ENCODE peak calls at places on chromosome 17, in four cellular contexts. F is HFFc6, E is upper lobe of right lung, K is colonic mucosa. I is an unnamed sample.

GRCh38 chr17:49431743-49432142 is 17.1 kb upstream of the PHB1 start:
- DNase-seq in F (no peak), E (no peak), K (no peak), I (no peak)

GRCh38 chr17:14428640-14429029 is 127.8 kb downstream of the HS3ST3B1 start:
- DNase-seq in F (no peak), E (no peak), K (no peak), I (no peak)

GRCh38 chr17:38598536-38598935 is 7.2 kb downstream of the SRCIN1 start:
- DNase-seq in F (peak), E (no peak), K (peak), I (peak)

GRCh38 chr17:9290226-9290613 is 268.9 kb downstream of the NTN1 start:
- DNase-seq in F (no peak), E (no peak), K (no peak), I (no peak)

GRCh38 chr17:57397402-57397801 is 141.1 kb downstream of the MSI2 start:
- DNase-seq in F (no peak), E (no peak), K (no peak), I (no peak)

GRCh38 chr17:37700881-37701280 is 44.0 kb downstream of the HNF1B start:
- DNase-seq in F (no peak), E (no peak), K (no peak), I (no peak)

GRCh38 chr17:7987112-7987893 is 15.1 kb upstream of the GUCY2D start:
- DNase-seq in F (no peak), E (no peak), K (no peak), I (no peak)

GRCh38 chr17:46736100-46736499 is 82.4 kb downstream of the WNT3 start:
- DNase-seq in F (no peak), E (no peak), K (no peak), I (no peak)

GRCh38 chr17:1940810-1941185 is 84.3 kb downstream of the RTN4RL1 start:
- DNase-seq in F (no peak), E (no peak), K (no peak), I (no peak)

GRCh38 chr17:78736526-78737079 is 45.5 kb downstream of the CYTH1 start:
- DNase-seq in F (no peak), E (peak), K (peak), I (no peak)

GRCh38 chr17:39325528-39326240 is 75.7 kb downstream of the FBXL20 start:
- DNase-seq in F (no peak), E (no peak), K (no peak), I (no peak)

GRCh38 chr17:46772013-46772878 is 46.2 kb downstream of the WNT3 start:
- DNase-seq in F (no peak), E (peak), K (peak), I (no peak)

GRCh38 chr17:40071720-40072480 is 9.1 kb downstream of the THRA start:
- DNase-seq in F (no peak), E (peak), K (peak), I (no peak)

GRCh38 chr17:42276609-42277341 is 584 bp upstream of the STAT5B start:
- DNase-seq in F (peak), E (peak), K (peak), I (peak)

GRCh38 chr17:74815671-74816370 is 39.7 kb upstream of the NAT9 start:
- DNase-seq in F (no peak), E (no peak), K (no peak), I (no peak)
- TF ChIP-seq CTCF in F (peak), E (no peak), K (no peak), I (peak)

GRCh38 chr17:30378191-30378796 is 433 bp upstream of the CPD start:
- DNase-seq in F (no peak), E (peak), K (peak), I (no peak)

GRCh38 chr17:30379303-30380105 is 777 bp downstream of the CPD start:
- DNase-seq in F (no peak), E (peak), K (peak), I (no peak)

GRCh38 chr17:30380106-30380420 is 1.3 kb downstream of the CPD start:
- DNase-seq in F (peak), E (no peak), K (no peak), I (peak)

GRCh38 chr17:30377574-30377973 is 1.2 kb upstream of the CPD start:
- DNase-seq in F (no peak), E (no peak), K (no peak), I (no peak)

GRCh38 chr17:30378797-30379302 is at the start of gene CPD:
- DNase-seq in F (peak), E (peak), K (peak), I (peak)
- TF ChIP-seq CTCF in F (peak), E (no peak), K (no peak), I (no peak)

GRCh38 chr17:44324092-44324570 is 492 bp downstream of the SLC25A39 start:
- DNase-seq in F (no peak), E (peak), K (no peak), I (no peak)
- TF ChIP-seq CTCF in F (no peak), E (no peak), K (no peak), I (no peak)

GRCh38 chr17:11803635-11804034 is 193.6 kb downstream of the ZNF18 start:
- DNase-seq in F (no peak), E (no peak), K (no peak), I (no peak)

GRCh38 chr17:11803226-11803625 is 194.0 kb downstream of the ZNF18 start:
- DNase-seq in F (no peak), E (no peak), K (no peak), I (no peak)

GRCh38 chr17:11795906-11796305 is 197.6 kb downstream of the DNAH9 start:
- DNase-seq in F (no peak), E (no peak), K (no peak), I (no peak)

DNA sequence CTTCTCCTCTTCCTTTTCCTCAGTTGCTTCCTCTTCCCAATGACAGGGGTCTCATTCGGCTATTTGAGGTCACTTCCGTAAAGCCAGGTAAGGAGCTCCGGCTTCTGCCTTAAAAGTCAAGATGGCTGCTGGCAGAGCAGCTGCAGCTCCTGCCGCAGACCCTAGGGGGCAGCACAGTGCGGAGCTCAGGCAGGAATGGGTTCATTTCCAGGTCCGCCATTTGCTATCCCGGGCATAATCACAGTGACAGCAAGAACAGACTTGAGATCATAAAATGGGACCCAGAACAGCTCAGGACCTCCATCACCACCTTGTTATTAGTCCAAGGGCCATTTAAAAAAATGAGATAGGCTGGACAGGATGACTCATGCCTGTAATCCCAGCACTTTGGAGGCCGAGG is 199.5 kb downstream of the ZNF18 start:
- DNase-seq in F (no peak), E (no peak), K (no peak), I (no peak)
- TF ChIP-seq CTCF in F (peak), E (no peak), K (no peak), I (no peak)

GRCh38 chr17:6712058-6712853 is 913 bp downstream of the SLC13A5 start:
- DNase-seq in F (no peak), E (no peak), K (no peak), I (peak)

GRCh38 chr17:6713918-6714271 is 726 bp upstream of the SLC13A5 start:
- DNase-seq in F (no peak), E (no peak), K (no peak), I (no peak)

GRCh38 chr17:6714315-6714874 is 1.2 kb upstream of the SLC13A5 start:
- DNase-seq in F (no peak), E (no peak), K (no peak), I (no peak)

GRCh38 chr17:6712854-6713129 is 377 bp downstream of the SLC13A5 start:
- DNase-seq in F (no peak), E (no peak), K (no peak), I (no peak)

GRCh38 chr17:6713130-6713917 is at the start of gene SLC13A5:
- DNase-seq in F (no peak), E (no peak), K (no peak), I (no peak)
- TF ChIP-seq CTCF in F (peak), E (peak), K (no peak), I (peak)

GRCh38 chr17:76528528-76529223 is 8.8 kb downstream of the CYGB start:
- DNase-seq in F (no peak), E (no peak), K (no peak), I (no peak)
- TF ChIP-seq CTCF in F (peak), E (peak), K (no peak), I (no peak)

GRCh38 chr17:58409432-58409831 is 7.9 kb downstream of the RNF43 start:
- DNase-seq in F (no peak), E (no peak), K (no peak), I (no peak)
- TF ChIP-seq CTCF in F (no peak), E (no peak), K (no peak), I (no peak)

DNA sequence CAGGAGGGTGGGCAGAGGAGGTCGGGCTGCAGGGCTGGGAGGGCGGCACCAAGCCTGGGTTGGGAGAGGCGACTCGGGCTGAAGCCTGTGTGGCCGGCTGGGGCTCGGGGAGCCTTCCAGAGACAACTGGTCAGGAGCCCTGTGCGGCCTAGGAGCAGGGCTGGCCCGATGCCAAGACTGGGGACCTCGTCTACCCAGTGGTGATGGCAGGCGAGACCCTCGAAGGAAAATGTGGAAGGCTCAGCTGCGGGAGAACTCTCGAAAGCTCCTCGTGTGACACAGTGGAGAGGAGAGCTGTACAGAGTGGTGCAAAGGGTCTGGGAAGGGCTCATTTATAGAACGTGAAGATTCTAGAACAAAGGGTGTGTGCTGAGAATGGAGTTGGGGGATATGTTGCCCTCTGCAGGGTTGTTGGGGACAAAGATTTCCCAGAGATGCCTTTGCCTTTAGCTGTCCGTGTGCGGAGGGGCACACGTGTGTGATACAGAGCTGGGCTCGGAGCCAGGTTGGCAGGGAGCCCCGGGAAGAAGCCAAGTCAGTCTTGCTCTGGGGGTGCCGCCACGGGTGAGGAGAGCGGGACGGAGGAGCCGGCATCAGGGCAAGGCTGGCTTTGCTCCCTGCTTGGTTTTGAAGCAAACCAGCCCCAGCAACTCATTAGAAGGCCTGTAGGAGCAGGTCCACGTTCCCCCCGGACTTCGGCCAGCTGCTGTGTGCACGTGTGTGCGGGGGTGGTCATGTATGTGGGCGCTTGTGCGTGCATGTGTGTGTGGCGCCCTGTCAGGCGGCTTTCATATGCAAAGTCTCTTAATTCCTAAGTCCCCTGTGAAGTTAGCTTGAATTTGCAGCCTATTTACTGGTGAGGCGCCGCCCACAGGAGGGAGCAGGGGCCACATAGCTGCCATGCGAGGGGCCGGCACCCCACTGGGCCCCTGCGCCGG is 132.4 kb upstream of the CHMP6 start:
- DNase-seq in F (peak), E (no peak), K (peak), I (peak)
- TF ChIP-seq CTCF in F (peak), E (peak), K (no peak), I (peak)

I was measured in astrocyte of the spinal cord.